ENCODE peak calls at places on chromosomes 4 and X, in four cellular contexts. R, V, H and A are unnamed samples.

GRCh38 chr4:135538698-135539097 is 1337.1 kb upstream of the PABPC4L start:
- DNase-seq in V (no peak), R (no peak), H (no peak), A (no peak)

GRCh38 chrX:17067534-17067933 is 121.1 kb downstream of the REPS2 start:
- DNase-seq in V (no peak), H (no peak), R (no peak), A (no peak)

GRCh38 chr4:39976945-39977488 is 694 bp downstream of the PDS5A start:
- DNase-seq in R (no peak), H (no peak), V (no peak), A (peak)

GRCh38 chrX:47446971-47447370 is 36.1 kb downstream of the ZNF41 start:
- DNase-seq in V (no peak), R (no peak), H (no peak), A (no peak)

GRCh38 chr4:154609532-154609931 is 2.9 kb downstream of the FGG start:
- DNase-seq in V (no peak), H (no peak), R (no peak), A (no peak)

GRCh38 chrX:78997870-78998558 is 52.8 kb downstream of the P2RY10 start:
- DNase-seq in H (no peak), R (no peak), V (no peak), A (no peak)

GRCh38 chrX:23907106-23907495 is 637 bp downstream of the APOO start:
- DNase-seq in R (no peak), H (no peak), V (no peak), A (no peak)

GRCh38 chr4:119729815-119730643 is 101.4 kb upstream of the PDE5A start:
- DNase-seq in H (peak), R (no peak), V (peak), A (peak)

GRCh38 chr4:95547708-95548471 is 883 bp downstream of the UNC5C start:
- DNase-seq in R (no peak), H (no peak), V (no peak), A (peak)

GRCh38 chr4:7351014-7351413 is 83.7 kb downstream of the PSAPL1 start:
- DNase-seq in R (no peak), H (no peak), V (no peak), A (no peak)

GRCh38 chrX:107714196-107714811 is 61.3 kb downstream of the TSC22D3 start:
- DNase-seq in V (no peak), H (no peak), R (no peak), A (no peak)

GRCh38 chr4:81215936-81216335 is 914 bp upstream of the PRKG2 start:
- DNase-seq in V (no peak), R (no peak), H (no peak), A (no peak)

GRCh38 chr4:70177117-70177516 is 18.4 kb upstream of the ODAM start:
- DNase-seq in R (no peak), H (no peak), V (no peak), A (peak)

GRCh38 chr4:7434766-7435150 is at the start of gene PSAPL1:
- DNase-seq in R (no peak), H (peak), V (peak), A (peak)

GRCh38 chr4:33878710-33879109 is 2365.6 kb downstream of the ARAP2 start:
- DNase-seq in R (no peak), V (no peak), H (no peak), A (no peak)

GRCh38 chrX:35919536-35920309 is at the start of gene CFAP47:
- DNase-seq in V (no peak), H (no peak), R (no peak), A (peak)

GRCh38 chr4:158496030-158496741 is 25.5 kb upstream of the RXFP1 start:
- DNase-seq in V (peak), H (peak), R (peak), A (peak)

GRCh38 chr4:136900706-136901105 is 631.6 kb downstream of the PCDH18 start:
- DNase-seq in H (no peak), V (no peak), R (no peak), A (no peak)

GRCh38 chrX:110383414-110383813 is 24.8 kb downstream of the RTL9 start:
- DNase-seq in H (no peak), R (no peak), V (no peak), A (no peak)

GRCh38 chrX:31715675-31716074 is 643.8 kb upstream of the FTHL17 start:
- DNase-seq in V (no peak), H (no peak), R (no peak), A (peak)

GRCh38 chrX:130402211-130402684 is 461 bp downstream of the RBMX2 start:
- DNase-seq in R (no peak), H (no peak), V (no peak), A (no peak)

GRCh38 chrX:15820106-15821073 is 30.1 kb downstream of the ZRSR2 start:
- DNase-seq in R (no peak), H (no peak), V (no peak), A (no peak)

GRCh38 chr4:60724623-60725022 is 475.5 kb upstream of the ADGRL3 start:
- DNase-seq in V (no peak), R (no peak), H (no peak), A (no peak)

GRCh38 chr4:102713096-102713495 is 47.7 kb downstream of the MANBA start:
- DNase-seq in R (no peak), H (peak), V (no peak), A (no peak)

GRCh38 chr4:17817027-17817426 is 6.2 kb downstream of the NCAPG start:
- DNase-seq in V (peak), R (no peak), H (peak), A (no peak)

GRCh38 chrX:66110112-66110511 is 53.9 kb upstream of the HEPH start:
- DNase-seq in H (no peak), V (peak), R (no peak), A (no peak)

GRCh38 chr4:140213736-140214135 is 59.8 kb upstream of the MAML3 start:
- DNase-seq in R (no peak), H (no peak), V (no peak), A (no peak)

GRCh38 chrX:18872621-18873020 is 111.3 kb downstream of the PHKA2 start:
- DNase-seq in V (no peak), H (no peak), R (no peak), A (no peak)

GRCh38 chr4:148831945-148832344 is 389.7 kb upstream of the NR3C2 start:
- DNase-seq in V (peak), H (no peak), R (no peak), A (no peak)

GRCh38 chrX:16953606-16954211 is 7.3 kb downstream of the REPS2 start:
- DNase-seq in R (no peak), H (no peak), V (peak), A (peak)

GRCh38 chr4:3416270-3416669 is 25.5 kb upstream of the HGFAC start:
- DNase-seq in H (no peak), V (no peak), R (no peak), A (no peak)

GRCh38 chr4:129839687-129840086 is 743.7 kb downstream of the C4orf33 start:
- DNase-seq in R (no peak), V (no peak), H (no peak), A (no peak)

GRCh38 chrX:112670964-112671363 is 8.8 kb downstream of the LHFPL1 start:
- DNase-seq in R (no peak), H (no peak), V (no peak), A (no peak)

DNA sequence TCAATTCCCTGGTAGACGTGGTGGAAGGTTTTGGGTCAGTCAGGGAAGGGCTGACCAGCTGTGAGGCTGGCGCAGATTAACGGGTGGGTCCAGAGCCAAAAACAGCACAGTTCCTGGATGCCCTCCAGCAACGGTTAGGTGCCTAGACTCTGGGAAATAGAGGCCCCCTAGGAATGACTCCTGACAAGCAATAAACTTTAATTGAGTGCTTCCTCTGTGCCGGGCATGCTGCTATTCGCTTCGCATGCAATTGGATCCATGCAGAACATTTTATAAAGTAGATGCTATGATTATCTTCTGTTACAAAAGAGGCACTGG is 36.0 kb downstream of the ETDC start:
- DNase-seq in V (no peak), R (no peak), H (no peak), A (no peak)
- TF ChIP-seq JUND in V (no peak), R (no peak), H (no peak), A (no peak)

DNA sequence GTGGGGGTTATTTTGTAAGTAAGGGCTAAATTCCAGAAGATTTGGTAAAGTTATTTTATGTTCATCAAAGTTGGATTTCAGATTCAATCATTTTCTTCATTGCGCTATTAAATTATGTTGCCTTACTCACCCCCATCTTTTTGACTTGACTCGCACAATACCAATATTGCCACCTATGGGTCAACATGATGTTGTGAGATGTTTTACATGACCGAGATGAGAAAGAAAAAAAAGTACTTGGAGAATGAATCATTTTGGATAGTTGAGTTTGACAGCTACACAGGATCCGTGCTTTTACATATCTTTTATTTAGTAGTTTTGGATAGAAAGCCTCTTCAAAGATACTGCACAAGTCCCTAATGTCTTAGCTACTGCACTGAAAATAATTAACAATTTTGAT is 224.2 kb upstream of the EMCN start:
- DNase-seq in H (peak), V (peak), R (no peak), A (peak)
- TF ChIP-seq JUND in H (no peak), V (no peak), R (no peak), A (no peak)

GRCh38 chrX:37684918-37685317 is 673 bp upstream of the XK start:
- DNase-seq in V (no peak), R (no peak), H (no peak), A (no peak)

GRCh38 chrX:37684426-37684825 is 1.2 kb upstream of the XK start:
- DNase-seq in H (no peak), V (no peak), R (no peak), A (no peak)

GRCh38 chrX:37686979-37687378 is 1.4 kb downstream of the XK start:
- DNase-seq in H (no peak), R (no peak), V (no peak), A (no peak)

GRCh38 chrX:37686348-37686736 is 751 bp downstream of the XK start:
- DNase-seq in V (no peak), H (no peak), R (no peak), A (no peak)

DNA sequence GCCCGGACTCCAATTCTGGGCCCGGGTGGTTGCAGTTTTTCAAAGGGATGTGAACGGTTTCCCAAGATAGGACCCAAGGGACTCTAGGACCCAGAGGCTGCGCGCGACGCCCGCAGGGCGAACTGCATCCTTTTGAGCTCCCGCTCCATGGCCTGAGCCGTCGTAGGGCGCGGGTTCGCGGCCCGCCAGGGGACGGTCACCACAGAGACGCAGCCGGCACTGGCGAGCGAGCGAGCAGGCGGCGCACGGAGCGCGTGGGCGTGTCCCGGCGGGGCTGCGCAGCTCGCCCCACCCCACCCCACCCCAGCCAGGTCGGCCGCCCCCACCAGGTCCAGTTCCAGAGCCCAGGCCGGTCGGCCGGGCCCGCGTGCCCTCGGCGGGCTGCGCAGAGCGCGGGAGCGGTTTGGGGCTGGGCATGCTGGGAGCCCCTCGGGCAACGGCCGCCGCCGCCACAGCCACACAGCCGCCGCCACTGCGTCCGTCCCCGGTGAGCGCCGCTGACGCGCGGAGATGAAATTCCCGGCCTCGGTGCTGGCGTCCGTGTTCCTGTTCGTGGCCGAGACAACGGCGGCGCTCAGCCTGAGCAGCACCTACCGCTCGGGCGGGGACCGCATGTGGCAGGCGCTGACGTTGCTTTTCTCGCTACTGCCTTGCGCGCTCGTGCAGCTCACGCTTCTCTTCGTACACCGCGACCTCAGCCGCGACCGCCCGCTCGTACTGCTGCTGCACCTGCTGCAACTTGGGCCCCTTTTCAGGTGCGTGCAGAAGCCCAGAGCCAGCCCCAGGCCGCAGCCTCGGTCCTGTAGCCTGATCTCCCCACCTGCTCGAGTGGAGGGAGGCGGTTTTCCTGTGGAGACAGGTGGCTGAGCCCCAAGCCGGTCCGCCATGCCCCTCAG is at the start of gene XK:
- DNase-seq in V (peak), H (no peak), R (peak), A (no peak)
- TF ChIP-seq JUND in V (no peak), H (no peak), R (no peak), A (no peak)

GRCh38 chr4:185772391-185773093 is 39.5 kb downstream of the SORBS2 start:
- DNase-seq in H (no peak), V (no peak), R (no peak), A (no peak)

GRCh38 chr4:185774815-185775684 is 36.9 kb downstream of the SORBS2 start:
- DNase-seq in V (no peak), H (no peak), R (no peak), A (peak)

GRCh38 chr4:185773419-185773818 is 38.6 kb downstream of the SORBS2 start:
- DNase-seq in V (no peak), R (no peak), H (no peak), A (no peak)

GRCh38 chr4:185775792-185776555 is 36.0 kb downstream of the SORBS2 start:
- DNase-seq in V (no peak), R (no peak), H (no peak), A (no peak)

DNA sequence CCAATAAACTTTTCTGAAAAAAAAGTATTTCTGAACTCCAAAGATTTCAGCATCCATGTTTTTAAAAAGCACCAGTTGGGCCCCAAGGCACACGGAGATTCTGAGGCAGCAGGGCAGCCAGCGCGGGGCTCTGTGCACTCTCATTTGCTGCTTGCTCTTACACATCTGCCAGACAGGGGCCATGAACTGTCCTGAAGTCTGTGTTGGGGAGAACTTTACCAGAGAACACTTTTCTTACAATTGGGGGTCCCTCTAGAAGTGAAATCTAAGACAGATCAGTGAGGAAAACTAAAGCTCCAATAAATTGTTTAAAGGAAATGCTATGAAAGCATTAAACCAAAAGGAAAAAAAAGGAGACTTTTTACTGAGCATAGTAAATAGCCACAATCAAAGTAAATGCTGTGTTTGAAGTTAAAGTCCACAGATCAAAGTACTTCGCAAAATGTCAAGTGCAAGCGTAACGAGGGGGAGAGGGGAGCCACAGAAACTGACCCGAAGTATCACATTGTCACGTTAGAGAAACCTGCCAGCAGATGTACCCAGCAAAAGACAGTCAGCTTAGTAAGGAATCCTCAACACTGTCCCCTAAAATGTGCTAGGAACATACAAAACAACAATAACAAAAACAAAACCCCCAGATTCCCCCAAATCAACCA is 37.8 kb downstream of the SORBS2 start:
- DNase-seq in H (peak), V (no peak), R (no peak), A (no peak)
- TF ChIP-seq JUND in H (no peak), V (no peak), R (no peak), A (no peak)

GRCh38 chr4:143186634-143187033 is 1.9 kb downstream of the USP38 start:
- DNase-seq in R (no peak), V (no peak), H (peak), A (no peak)

GRCh38 chr4:143184503-143185252 is at the start of gene USP38:
- DNase-seq in V (peak), H (peak), R (peak), A (peak)

GRCh38 chr4:143185253-143186107 is 763 bp downstream of the USP38 start:
- DNase-seq in R (no peak), V (no peak), H (peak), A (no peak)

GRCh38 chr4:143186202-143186601 is 1.5 kb downstream of the USP38 start:
- DNase-seq in V (no peak), R (no peak), H (peak), A (no peak)

DNA sequence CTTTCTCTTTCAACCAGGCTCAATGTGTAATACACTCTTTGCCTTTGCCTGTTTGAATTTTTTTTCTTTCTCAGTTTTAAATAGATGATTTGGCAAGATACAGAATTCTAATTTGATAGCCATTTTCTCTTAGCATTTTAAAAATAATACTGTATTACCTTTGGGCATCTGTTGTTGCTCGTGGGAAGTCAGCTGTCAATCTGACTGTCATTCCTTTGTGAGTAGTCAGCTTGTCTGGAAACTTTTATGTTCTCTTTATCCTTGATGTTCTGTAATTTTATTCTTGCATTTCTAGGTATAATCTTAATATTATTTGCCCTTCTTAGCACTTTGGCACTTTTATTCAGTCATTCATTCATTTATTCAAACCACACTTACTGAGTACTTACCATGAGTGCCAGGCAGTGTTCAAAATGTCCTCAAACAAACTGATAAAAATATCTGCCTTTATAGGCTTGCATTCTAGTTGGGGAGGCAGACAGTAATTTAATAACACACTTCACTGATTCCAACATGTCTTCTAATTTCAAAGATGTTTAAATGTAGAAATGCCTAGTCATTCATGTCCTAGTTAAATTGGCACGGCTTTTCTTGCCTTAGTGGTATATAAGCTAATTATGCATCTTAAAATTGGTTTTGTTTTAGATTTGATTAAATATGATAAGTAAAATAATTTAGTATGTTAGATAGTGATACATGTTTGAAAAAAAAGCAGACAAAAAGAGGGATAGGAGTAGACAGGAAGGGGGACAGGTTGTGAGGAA is 3.8 kb downstream of the USP38 start:
- DNase-seq in R (no peak), H (no peak), V (no peak), A (no peak)
- TF ChIP-seq JUND in R (no peak), H (no peak), V (no peak), A (no peak)